ENCODE peak calls at places on chromosomes 3 and 15, in eight cellular contexts. P, D, O, H, I, K, M and W are unnamed samples.

GRCh38 chr3:127964053-127964452 is 49.0 kb downstream of the KBTBD12 start:
- DNase-seq in P (no peak), D (no peak), O (no peak), H (no peak), I (no peak), K (no peak), M (no peak), W (no peak)

GRCh38 chr15:64515196-64515595 is 54.8 kb downstream of the ZNF609 start:
- DNase-seq in P (no peak), D (no peak), O (no peak), H (no peak), I (no peak), K (no peak), M (no peak), W (no peak)

GRCh38 chr3:177596248-177596821 is 399.1 kb upstream of the TBL1XR1 start:
- DNase-seq in P (no peak), D (no peak), O (no peak), H (no peak), I (no peak), K (no peak), M (peak; percentile 34), W (no peak)

GRCh38 chr3:175749981-175750380 is 890.8 kb downstream of the NAALADL2 start:
- DNase-seq in P (no peak), D (no peak), O (no peak), H (no peak), I (no peak), K (no peak), M (no peak), W (no peak)

GRCh38 chr3:51024765-51025681 is 350.3 kb downstream of the DOCK3 start:
- DNase-seq in P (peak; percentile 84), D (no peak), O (peak; percentile 60), H (no peak), I (no peak), K (no peak), M (peak; percentile 50), W (no peak)

GRCh38 chr3:140736863-140737460 is 59.1 kb downstream of the TRIM42 start:
- DNase-seq in P (no peak), D (peak; percentile 30), O (peak; percentile 18), H (no peak), I (peak; percentile 1), K (no peak), M (peak; percentile 33), W (no peak)

GRCh38 chr15:89041507-89041906 is 46.7 kb upstream of the ABHD2 start:
- DNase-seq in P (no peak), D (no peak), O (no peak), H (no peak), I (no peak), K (no peak), M (no peak), W (no peak)

GRCh38 chr3:38824349-38824748 is 8.3 kb upstream of the SCN10A start:
- DNase-seq in P (no peak), D (no peak), O (no peak), H (no peak), I (no peak), K (no peak), M (no peak), W (no peak)

GRCh38 chr3:14298442-14298841 is 104.0 kb upstream of the SLC6A6 start:
- DNase-seq in P (no peak), D (no peak), O (no peak), H (no peak), I (no peak), K (no peak), M (no peak), W (no peak)

DNA sequence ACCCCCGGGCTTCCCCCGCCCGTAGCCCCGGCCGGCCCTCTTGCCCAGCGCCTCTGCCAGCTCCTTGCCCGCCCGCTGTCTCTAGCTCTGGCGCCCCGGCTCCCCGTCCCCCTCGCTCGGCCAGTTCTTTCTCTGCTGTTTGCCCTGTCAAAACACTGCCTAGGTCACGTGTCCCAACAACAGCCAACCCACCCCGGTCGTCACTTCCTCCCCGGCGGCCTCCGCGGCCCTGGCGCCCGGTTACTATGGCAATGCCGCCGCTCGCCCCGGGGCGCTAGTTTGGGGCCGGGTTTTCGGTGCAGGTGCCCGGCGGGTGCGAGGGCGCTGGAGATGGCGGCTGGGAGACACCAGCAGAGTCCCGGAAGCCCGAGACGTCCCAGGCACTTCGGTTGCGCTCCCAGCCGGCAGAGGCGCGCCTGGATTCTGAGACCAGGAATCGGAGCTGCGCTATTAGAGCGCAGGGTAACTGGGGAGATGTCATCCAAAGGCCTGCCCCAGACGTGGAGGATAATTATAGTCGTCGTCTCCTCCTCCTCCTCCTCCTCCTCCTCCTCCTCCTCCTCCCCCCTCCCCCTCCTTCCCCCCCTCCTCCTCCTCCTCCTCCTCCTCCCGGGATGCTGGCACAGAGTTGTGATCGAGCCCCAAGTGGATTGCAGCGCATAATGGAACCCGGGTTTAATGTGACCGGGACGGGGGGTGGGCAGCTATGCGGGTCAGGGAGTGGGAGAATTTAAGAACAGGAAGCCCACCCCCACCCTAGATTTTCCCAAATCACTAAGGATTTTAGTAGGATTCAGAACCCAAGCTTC is at the start of gene ATOSA:
- DNase-seq in P (peak; percentile 99), D (peak; percentile 85), O (peak; percentile 94), H (peak; percentile 95), I (peak; percentile 90), K (peak; percentile 48), M (peak; percentile 92), W (peak; percentile 71)
- TF ChIP-seq POLR2A in P (peak; percentile 36), D (peak; percentile 76), O (peak; percentile 90), H (peak; percentile 94), I (no peak), K (peak; percentile 74), M (peak; percentile 48), W (peak; percentile 88)

DNA sequence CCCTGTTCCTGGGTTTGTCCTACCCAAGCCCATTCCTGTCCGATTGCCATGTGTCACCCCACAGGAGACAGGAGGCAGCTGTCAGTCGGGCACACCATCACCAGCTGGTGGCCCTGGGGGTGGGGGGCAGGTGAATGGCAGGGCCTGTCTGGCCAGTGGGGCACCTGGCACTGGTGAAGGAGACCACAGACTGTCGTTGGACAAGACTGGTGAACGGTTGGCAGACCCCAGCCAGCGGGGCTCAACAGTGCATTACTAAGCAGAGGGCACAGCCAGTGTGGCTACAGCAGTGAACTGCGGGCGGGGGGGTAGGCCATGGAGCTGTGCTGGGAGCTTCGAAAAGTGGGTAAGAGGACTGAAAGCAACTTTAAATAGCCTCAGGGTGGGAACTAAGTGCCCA is 2.1 kb downstream of the SEMA7A start:
- DNase-seq in P (no peak), D (no peak), O (no peak), H (no peak), I (no peak), K (no peak), M (no peak), W (no peak)
- H3K4me3 ChIP-seq in P (peak overlapping the region; percentile 91), D (peak overlapping the region; percentile 96), O (no peak overlapping the region), H (no peak overlapping the region), I (no peak overlapping the region), K (peak overlapping the region; percentile 98), M (no peak overlapping the region), W (peak overlapping the region; percentile 59)

DNA sequence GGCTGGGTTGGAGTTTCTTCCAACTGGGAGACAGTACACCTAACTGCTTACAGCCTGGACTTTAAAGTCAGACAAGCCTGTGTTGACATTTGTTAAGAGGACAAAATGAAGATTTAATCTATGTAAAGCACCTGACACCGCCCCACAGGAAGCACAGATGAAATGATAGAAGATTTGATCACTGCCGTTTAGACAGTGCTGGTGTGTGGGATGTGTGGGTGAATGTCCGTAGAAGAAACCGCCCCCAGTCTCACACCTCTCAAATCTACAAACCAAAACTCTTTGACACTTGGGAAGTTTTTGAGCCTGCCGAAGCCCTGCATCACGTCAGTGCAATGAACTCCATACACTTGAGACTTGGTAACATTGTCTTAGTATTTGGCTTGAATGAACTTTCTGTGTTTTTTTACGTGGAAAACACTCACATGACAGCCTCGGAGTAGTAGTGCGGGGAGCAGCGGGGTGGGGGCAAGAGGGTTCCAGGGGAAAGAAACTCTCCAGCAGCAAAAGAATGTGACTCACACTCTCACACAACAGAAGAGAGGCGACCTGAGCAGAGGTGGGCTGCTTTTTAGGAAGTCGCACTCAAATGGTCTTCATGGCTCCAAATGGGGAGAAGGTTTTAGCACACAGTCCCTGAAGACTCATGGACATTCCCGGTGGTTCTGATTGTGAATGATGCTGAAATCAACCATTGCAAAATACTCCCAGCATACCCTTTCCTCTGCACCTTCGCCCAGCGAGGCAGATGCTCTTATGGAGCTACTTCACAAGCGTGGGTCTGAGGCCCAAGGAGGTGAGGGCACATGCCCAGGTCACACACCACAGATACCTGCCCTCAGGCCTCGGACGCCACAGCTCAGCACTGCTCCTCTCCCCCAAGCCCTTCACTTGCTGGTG is 79.2 kb downstream of the SRGAP3 start:
- DNase-seq in P (no peak), D (no peak), O (no peak), H (no peak), I (no peak), K (no peak), M (no peak), W (no peak)
- H3K27ac ChIP-seq in P (no peak overlapping the region), D (no peak overlapping the region), O (no peak overlapping the region), H (no peak overlapping the region), I (no peak overlapping the region), K (peak overlapping the region; percentile 23), M (no peak overlapping the region), W (peak overlapping the region; percentile 68)

DNA sequence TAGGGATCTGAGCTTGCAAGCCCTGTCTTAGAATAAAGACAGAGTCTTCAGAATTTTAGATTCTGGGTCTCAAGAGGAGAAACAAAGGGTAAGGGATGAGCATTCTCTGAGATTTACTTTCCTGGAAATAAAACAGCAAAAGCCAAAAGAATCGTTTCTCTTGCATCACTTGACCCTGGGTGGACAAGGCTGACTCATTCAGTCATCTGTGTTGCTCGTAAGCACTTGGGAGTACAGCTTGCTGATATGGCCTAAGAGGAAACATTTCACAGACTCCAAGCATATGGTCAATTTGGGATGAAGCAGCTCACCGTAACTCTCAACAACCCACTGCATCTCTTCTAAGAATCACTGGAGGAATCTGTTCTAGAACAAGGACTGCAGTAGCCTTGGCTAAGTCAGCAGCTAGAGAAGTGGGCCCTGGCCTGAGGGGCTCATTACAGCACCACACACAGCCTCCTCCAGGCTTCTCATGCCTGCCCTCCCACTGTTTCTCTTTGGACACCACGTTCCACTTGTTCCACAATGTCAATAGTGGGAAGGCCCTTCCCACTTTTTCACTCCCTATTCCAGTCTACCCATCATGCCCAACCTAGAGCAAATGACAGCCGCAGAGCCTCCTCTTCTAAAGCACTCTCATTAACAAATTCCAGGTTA is 86.1 kb downstream of the RFTN1 start:
- DNase-seq in P (no peak), D (no peak), O (peak; percentile 14), H (peak; percentile 29), I (no peak), K (no peak), M (no peak), W (no peak)
- TF ChIP-seq POLR2A in P (no peak), D (no peak), O (no peak), H (no peak), I (no peak), K (no peak), M (no peak), W (no peak)

GRCh38 chr15:101187820-101188516 is 63.9 kb downstream of the CHSY1 start:
- DNase-seq in P (no peak), D (no peak), O (no peak), H (no peak), I (no peak), K (peak; percentile 90), M (no peak), W (no peak)

GRCh38 chr15:101188517-101189340 is 63.1 kb downstream of the CHSY1 start:
- DNase-seq in P (no peak), D (no peak), O (no peak), H (no peak), I (no peak), K (peak; percentile 39), M (peak; percentile 58), W (no peak)

GRCh38 chr15:101189708-101190107 is 62.1 kb downstream of the CHSY1 start:
- DNase-seq in P (no peak), D (no peak), O (no peak), H (no peak), I (no peak), K (no peak), M (no peak), W (no peak)

GRCh38 chr15:101190196-101190595 is 61.7 kb downstream of the CHSY1 start:
- DNase-seq in P (no peak), D (no peak), O (no peak), H (no peak), I (no peak), K (no peak), M (no peak), W (no peak)

GRCh38 chr15:101189341-101189679 is 62.5 kb downstream of the CHSY1 start:
- DNase-seq in P (no peak), D (no peak), O (no peak), H (no peak), I (no peak), K (no peak), M (no peak), W (no peak)
- H3K4me3 ChIP-seq in P (no peak overlapping the region), D (no peak overlapping the region), O (no peak overlapping the region), H (peak overlapping the region; percentile 36), I (no peak overlapping the region), K (peak overlapping the region; percentile 65), M (peak overlapping the region; percentile 27), W (peak overlapping the region; percentile 59)